ENCODE peak calls at places on chromosome 2, in seven cellular contexts. One of them, this sample, is unnamed.

GRCh38 chr2:3730646-3731045 is 27.3 kb downstream of the DCDC2C start:
- DNase-seq in RWPE1: peak
- DNase-seq in foreskin fibroblast: peak
- DNase-seq in HTR-8/SVneo: no peak
- DNase-seq in brain microvascular endothelial cell: peak
- DNase-seq in lower leg skin: no peak
- DNase-seq in KBM-7: no peak
- DNase-seq in this sample: no peak

GRCh38 chr2:46979611-46980010 is 64.0 kb upstream of the MCFD2 start:
- DNase-seq in RWPE1: no peak
- DNase-seq in foreskin fibroblast: no peak
- DNase-seq in HTR-8/SVneo: no peak
- DNase-seq in brain microvascular endothelial cell: no peak
- DNase-seq in lower leg skin: no peak
- DNase-seq in KBM-7: peak
- DNase-seq in this sample: no peak

GRCh38 chr2:14712091-14712490 is 79.6 kb downstream of the LRATD1 start:
- DNase-seq in RWPE1: no peak
- DNase-seq in foreskin fibroblast: no peak
- DNase-seq in HTR-8/SVneo: no peak
- DNase-seq in brain microvascular endothelial cell: no peak
- DNase-seq in lower leg skin: no peak
- DNase-seq in KBM-7: no peak
- DNase-seq in this sample: no peak

GRCh38 chr2:197965756-197966155 is 161.4 kb downstream of the PLCL1 start:
- DNase-seq in RWPE1: no peak
- DNase-seq in foreskin fibroblast: no peak
- DNase-seq in HTR-8/SVneo: no peak
- DNase-seq in brain microvascular endothelial cell: no peak
- DNase-seq in lower leg skin: no peak
- DNase-seq in KBM-7: no peak
- DNase-seq in this sample: no peak

GRCh38 chr2:53422979-53423378 is 344.6 kb upstream of the CHAC2 start:
- DNase-seq in RWPE1: peak
- DNase-seq in foreskin fibroblast: no peak
- DNase-seq in HTR-8/SVneo: peak
- DNase-seq in brain microvascular endothelial cell: peak
- DNase-seq in lower leg skin: no peak
- DNase-seq in KBM-7: peak
- DNase-seq in this sample: no peak

GRCh38 chr2:46535360-46535759 is 56.0 kb downstream of the TMEM247 start:
- DNase-seq in RWPE1: no peak
- DNase-seq in foreskin fibroblast: no peak
- DNase-seq in HTR-8/SVneo: no peak
- DNase-seq in brain microvascular endothelial cell: no peak
- DNase-seq in lower leg skin: no peak
- DNase-seq in KBM-7: peak
- DNase-seq in this sample: no peak

GRCh38 chr2:204638795-204639194 is 93.5 kb downstream of the PARD3B start:
- DNase-seq in RWPE1: no peak
- DNase-seq in foreskin fibroblast: no peak
- DNase-seq in HTR-8/SVneo: no peak
- DNase-seq in brain microvascular endothelial cell: no peak
- DNase-seq in lower leg skin: no peak
- DNase-seq in KBM-7: no peak
- DNase-seq in this sample: no peak

GRCh38 chr2:174035117-174035516 is 69.9 kb upstream of the SP3 start:
- DNase-seq in RWPE1: no peak
- DNase-seq in foreskin fibroblast: no peak
- DNase-seq in HTR-8/SVneo: no peak
- DNase-seq in brain microvascular endothelial cell: no peak
- DNase-seq in lower leg skin: no peak
- DNase-seq in KBM-7: no peak
- DNase-seq in this sample: no peak

GRCh38 chr2:27723372-27724144 is 48.0 kb upstream of the MRPL33 start:
- DNase-seq in RWPE1: no peak
- DNase-seq in foreskin fibroblast: peak
- DNase-seq in HTR-8/SVneo: peak
- DNase-seq in brain microvascular endothelial cell: peak
- DNase-seq in lower leg skin: no peak
- DNase-seq in KBM-7: peak
- DNase-seq in this sample: no peak

GRCh38 chr2:169034256-169034655 is 3.1 kb upstream of the ABCB11 start:
- DNase-seq in RWPE1: no peak
- DNase-seq in foreskin fibroblast: no peak
- DNase-seq in HTR-8/SVneo: no peak
- DNase-seq in brain microvascular endothelial cell: peak
- DNase-seq in lower leg skin: no peak
- DNase-seq in KBM-7: peak
- DNase-seq in this sample: no peak

GRCh38 chr2:43139501-43139900 is 86.9 kb downstream of the ZFP36L2 start:
- DNase-seq in RWPE1: no peak
- DNase-seq in foreskin fibroblast: no peak
- DNase-seq in HTR-8/SVneo: no peak
- DNase-seq in brain microvascular endothelial cell: no peak
- DNase-seq in lower leg skin: no peak
- DNase-seq in KBM-7: no peak
- DNase-seq in this sample: no peak

GRCh38 chr2:168256448-168256847 is 9.1 kb upstream of the STK39 start:
- DNase-seq in RWPE1: no peak
- DNase-seq in foreskin fibroblast: no peak
- DNase-seq in HTR-8/SVneo: no peak
- DNase-seq in brain microvascular endothelial cell: no peak
- DNase-seq in lower leg skin: no peak
- DNase-seq in KBM-7: no peak
- DNase-seq in this sample: no peak

GRCh38 chr2:28377201-28377816 is 15.3 kb upstream of the FOSL2 start:
- DNase-seq in RWPE1: peak
- DNase-seq in foreskin fibroblast: no peak
- DNase-seq in HTR-8/SVneo: no peak
- DNase-seq in brain microvascular endothelial cell: no peak
- DNase-seq in lower leg skin: no peak
- DNase-seq in KBM-7: no peak
- DNase-seq in this sample: no peak

GRCh38 chr2:51410351-51410750 is 378.4 kb upstream of the NRXN1 start:
- DNase-seq in RWPE1: no peak
- DNase-seq in foreskin fibroblast: no peak
- DNase-seq in HTR-8/SVneo: no peak
- DNase-seq in brain microvascular endothelial cell: peak
- DNase-seq in lower leg skin: no peak
- DNase-seq in KBM-7: no peak
- DNase-seq in this sample: no peak

GRCh38 chr2:152825834-152826233 is 107.4 kb downstream of the ARL6IP6 start:
- DNase-seq in RWPE1: no peak
- DNase-seq in foreskin fibroblast: no peak
- DNase-seq in HTR-8/SVneo: no peak
- DNase-seq in brain microvascular endothelial cell: no peak
- DNase-seq in lower leg skin: no peak
- DNase-seq in KBM-7: no peak
- DNase-seq in this sample: no peak

GRCh38 chr2:64952896-64953482 is 36.2 kb upstream of the SLC1A4 start:
- DNase-seq in RWPE1: peak
- DNase-seq in foreskin fibroblast: peak
- DNase-seq in HTR-8/SVneo: peak
- DNase-seq in brain microvascular endothelial cell: peak
- DNase-seq in lower leg skin: no peak
- DNase-seq in KBM-7: no peak
- DNase-seq in this sample: no peak

GRCh38 chr2:39216495-39217191 is 27.1 kb downstream of the CDKL4 start:
- DNase-seq in RWPE1: no peak
- DNase-seq in foreskin fibroblast: no peak
- DNase-seq in HTR-8/SVneo: no peak
- DNase-seq in brain microvascular endothelial cell: no peak
- DNase-seq in lower leg skin: no peak
- DNase-seq in KBM-7: peak
- DNase-seq in this sample: no peak

GRCh38 chr2:109419171-109419756 is 194.5 kb downstream of the SEPTIN10 start:
- DNase-seq in RWPE1: no peak
- DNase-seq in foreskin fibroblast: no peak
- DNase-seq in HTR-8/SVneo: no peak
- DNase-seq in brain microvascular endothelial cell: no peak
- DNase-seq in lower leg skin: no peak
- DNase-seq in KBM-7: no peak
- DNase-seq in this sample: no peak

GRCh38 chr2:222423186-222423585 is 1.2 kb upstream of the SGPP2 start:
- DNase-seq in RWPE1: no peak
- DNase-seq in foreskin fibroblast: no peak
- DNase-seq in HTR-8/SVneo: no peak
- DNase-seq in brain microvascular endothelial cell: no peak
- DNase-seq in lower leg skin: no peak
- DNase-seq in KBM-7: no peak
- DNase-seq in this sample: no peak

GRCh38 chr2:233867993-233868532 is at the start of gene MSL3B:
- DNase-seq in RWPE1: peak
- DNase-seq in foreskin fibroblast: peak
- DNase-seq in HTR-8/SVneo: peak
- DNase-seq in brain microvascular endothelial cell: peak
- DNase-seq in lower leg skin: no peak
- DNase-seq in KBM-7: no peak
- DNase-seq in this sample: no peak

GRCh38 chr2:61425605-61426155 is 45.2 kb downstream of the USP34 start:
- DNase-seq in RWPE1: no peak
- DNase-seq in foreskin fibroblast: no peak
- DNase-seq in HTR-8/SVneo: no peak
- DNase-seq in brain microvascular endothelial cell: no peak
- DNase-seq in lower leg skin: no peak
- DNase-seq in KBM-7: no peak
- DNase-seq in this sample: no peak

GRCh38 chr2:233556756-233557736 is 9.5 kb downstream of the USP40 start:
- DNase-seq in RWPE1: peak
- DNase-seq in foreskin fibroblast: peak
- DNase-seq in HTR-8/SVneo: no peak
- DNase-seq in brain microvascular endothelial cell: peak
- DNase-seq in lower leg skin: no peak
- DNase-seq in KBM-7: peak
- DNase-seq in this sample: peak

GRCh38 chr2:11692966-11693521 is 23.0 kb upstream of the NTSR2 start:
- DNase-seq in RWPE1: peak
- DNase-seq in foreskin fibroblast: peak
- DNase-seq in HTR-8/SVneo: peak
- DNase-seq in brain microvascular endothelial cell: peak
- DNase-seq in lower leg skin: peak
- DNase-seq in KBM-7: peak
- DNase-seq in this sample: no peak

GRCh38 chr2:150997702-150998480 is 263.8 kb downstream of the RBM43 start:
- DNase-seq in RWPE1: no peak
- DNase-seq in foreskin fibroblast: peak
- DNase-seq in HTR-8/SVneo: no peak
- DNase-seq in brain microvascular endothelial cell: no peak
- DNase-seq in lower leg skin: no peak
- DNase-seq in KBM-7: no peak
- DNase-seq in this sample: no peak

GRCh38 chr2:122660786-122661634 is 905.6 kb downstream of the TSN start:
- DNase-seq in RWPE1: no peak
- DNase-seq in foreskin fibroblast: no peak
- DNase-seq in HTR-8/SVneo: no peak
- DNase-seq in brain microvascular endothelial cell: no peak
- DNase-seq in lower leg skin: no peak
- DNase-seq in KBM-7: no peak
- DNase-seq in this sample: no peak

GRCh38 chr2:202147775-202148174 is 74.7 kb downstream of the KIAA2012 start:
- DNase-seq in RWPE1: no peak
- DNase-seq in foreskin fibroblast: no peak
- DNase-seq in HTR-8/SVneo: no peak
- DNase-seq in brain microvascular endothelial cell: peak
- DNase-seq in lower leg skin: no peak
- DNase-seq in KBM-7: no peak
- DNase-seq in this sample: no peak

GRCh38 chr2:3643371-3644245 is 14.4 kb upstream of the ALLC start:
- DNase-seq in RWPE1: no peak
- DNase-seq in foreskin fibroblast: no peak
- DNase-seq in HTR-8/SVneo: no peak
- DNase-seq in brain microvascular endothelial cell: no peak
- DNase-seq in lower leg skin: no peak
- DNase-seq in KBM-7: no peak
- DNase-seq in this sample: no peak

GRCh38 chr2:72745679-72746368 is 80.0 kb downstream of the EXOC6B start:
- DNase-seq in RWPE1: peak
- DNase-seq in foreskin fibroblast: peak
- DNase-seq in HTR-8/SVneo: peak
- DNase-seq in brain microvascular endothelial cell: peak
- DNase-seq in lower leg skin: no peak
- DNase-seq in KBM-7: peak
- DNase-seq in this sample: peak

GRCh38 chr2:9191044-9191481 is 15.5 kb upstream of the ASAP2 start:
- DNase-seq in RWPE1: no peak
- DNase-seq in foreskin fibroblast: peak
- DNase-seq in HTR-8/SVneo: no peak
- DNase-seq in brain microvascular endothelial cell: peak
- DNase-seq in lower leg skin: peak
- DNase-seq in KBM-7: no peak
- DNase-seq in this sample: no peak

GRCh38 chr2:119659601-119660342 is 19.2 kb upstream of the TMEM177 start:
- DNase-seq in RWPE1: peak
- DNase-seq in foreskin fibroblast: no peak
- DNase-seq in HTR-8/SVneo: peak
- DNase-seq in brain microvascular endothelial cell: peak
- DNase-seq in lower leg skin: no peak
- DNase-seq in KBM-7: peak
- DNase-seq in this sample: no peak

GRCh38 chr2:15560404-15560987 is 638 bp downstream of the NBAS start:
- DNase-seq in RWPE1: peak
- DNase-seq in foreskin fibroblast: no peak
- DNase-seq in HTR-8/SVneo: peak
- DNase-seq in brain microvascular endothelial cell: peak
- DNase-seq in lower leg skin: no peak
- DNase-seq in KBM-7: peak
- DNase-seq in this sample: no peak

GRCh38 chr2:174516495-174517378 is 29.9 kb upstream of the GPR155 start:
- DNase-seq in RWPE1: no peak
- DNase-seq in foreskin fibroblast: no peak
- DNase-seq in HTR-8/SVneo: no peak
- DNase-seq in brain microvascular endothelial cell: no peak
- DNase-seq in lower leg skin: no peak
- DNase-seq in KBM-7: no peak
- DNase-seq in this sample: no peak

GRCh38 chr2:188450740-188451480 is 159.2 kb downstream of the GULP1 start:
- DNase-seq in RWPE1: no peak
- DNase-seq in foreskin fibroblast: peak
- DNase-seq in HTR-8/SVneo: no peak
- DNase-seq in brain microvascular endothelial cell: no peak
- DNase-seq in lower leg skin: no peak
- DNase-seq in KBM-7: no peak
- DNase-seq in this sample: no peak

GRCh38 chr2:37653805-37654378 is 17.6 kb downstream of the CDC42EP3 start:
- DNase-seq in RWPE1: peak
- DNase-seq in foreskin fibroblast: no peak
- DNase-seq in HTR-8/SVneo: no peak
- DNase-seq in brain microvascular endothelial cell: no peak
- DNase-seq in lower leg skin: peak
- DNase-seq in KBM-7: peak
- DNase-seq in this sample: no peak